ENCODE peak calls at places on chromosomes 4 and X, in ten cellular contexts. W is Panc1, L is GM23248, G is mesenchymal stem cell, F is MM.1S, N is vagina, K is tibial artery, J is heart right ventricle, C is esophagus squamous epithelium, V is upper lobe of left lung. O is an unnamed sample.
A peak's percentile ranks its signal among the peaks of the same experiment; 100 is the strongest.

GRCh38 chr4:189664693-189665250 is 275.9 kb upstream of the FRG1 start:
- DNase-seq in W (no peak), L (no peak), G (no peak), F (no peak), N (no peak), K (no peak), J (no peak), C (no peak), V (peak; percentile 80), O (no peak)

GRCh38 chrX:283115-283845 is 2.1 kb downstream of the PLCXD1 start:
- DNase-seq in W (no peak), L (peak; percentile 94), G (peak; percentile 90), F (peak; percentile 88), N (peak; percentile 92), K (peak; percentile 92), J (peak; percentile 84), C (no peak), V (peak; percentile 87), O (peak; percentile 85)

GRCh38 chr4:140615451-140615850 is 46.7 kb upstream of the UCP1 start:
- DNase-seq in W (no peak), L (no peak), G (no peak), F (no peak), N (no peak), K (no peak), J (no peak), C (no peak), V (no peak), O (no peak)

GRCh38 chrX:153357877-153358276 is 23.9 kb downstream of the ZNF275 start:
- DNase-seq in W (no peak), L (no peak), G (no peak), F (no peak), N (peak; percentile 37), K (no peak), J (no peak), C (no peak), V (no peak), O (no peak)

GRCh38 chrX:11968470-11968869 is 169.8 kb upstream of the FRMPD4 start:
- DNase-seq in W (no peak), L (no peak), G (no peak), F (no peak), N (no peak), K (no peak), J (no peak), C (no peak), V (no peak), O (no peak)

GRCh38 chrX:50747471-50747900 is 66.5 kb downstream of the SHROOM4 start:
- DNase-seq in W (peak; percentile 15), L (peak; percentile 55), G (peak; percentile 35), F (no peak), N (no peak), K (no peak), J (no peak), C (no peak), V (no peak), O (no peak)

GRCh38 chr4:23297327-23297726 is 592.5 kb downstream of the PPARGC1A start:
- DNase-seq in W (no peak), L (no peak), G (no peak), F (no peak), N (no peak), K (no peak), J (no peak), C (no peak), V (no peak), O (no peak)

GRCh38 chr4:10703146-10703545 is 18.6 kb upstream of the CLNK start:
- DNase-seq in W (no peak), L (peak; percentile 4), G (peak; percentile 52), F (no peak), N (no peak), K (no peak), J (no peak), C (no peak), V (no peak), O (no peak)

GRCh38 chr4:6009452-6009851 is 8.8 kb downstream of the C4orf50 start:
- DNase-seq in W (no peak), L (no peak), G (no peak), F (no peak), N (no peak), K (no peak), J (no peak), C (no peak), V (no peak), O (no peak)

GRCh38 chrX:63746278-63746677 is 38.7 kb downstream of the ARHGEF9 start:
- DNase-seq in W (no peak), L (no peak), G (no peak), F (no peak), N (no peak), K (no peak), J (no peak), C (no peak), V (no peak), O (no peak)

GRCh38 chrX:63743596-63743995 is 41.4 kb downstream of the ARHGEF9 start:
- DNase-seq in W (no peak), L (no peak), G (no peak), F (no peak), N (no peak), K (no peak), J (no peak), C (no peak), V (no peak), O (no peak)

GRCh38 chrX:63744850-63745249 is 40.2 kb downstream of the ARHGEF9 start:
- DNase-seq in W (no peak), L (no peak), G (no peak), F (no peak), N (no peak), K (no peak), J (no peak), C (no peak), V (no peak), O (no peak)

GRCh38 chrX:63747331-63747730 is 37.7 kb downstream of the ARHGEF9 start:
- DNase-seq in W (no peak), L (peak; percentile 83), G (peak; percentile 37), F (no peak), N (no peak), K (no peak), J (no peak), C (no peak), V (no peak), O (no peak)

GRCh38 chrX:63746715-63747114 is 38.3 kb downstream of the ARHGEF9 start:
- DNase-seq in W (no peak), L (no peak), G (no peak), F (no peak), N (no peak), K (no peak), J (no peak), C (no peak), V (no peak), O (no peak)
- H3K27ac ChIP-seq in W (no peak overlapping the region), L (peak overlapping the region; percentile 69), G (no peak overlapping the region), F (no peak overlapping the region), N (no peak overlapping the region), K (peak overlapping the region; percentile 54), J (peak overlapping the region; percentile 64), C (no peak overlapping the region), V (no peak overlapping the region), O (no peak overlapping the region)

DNA sequence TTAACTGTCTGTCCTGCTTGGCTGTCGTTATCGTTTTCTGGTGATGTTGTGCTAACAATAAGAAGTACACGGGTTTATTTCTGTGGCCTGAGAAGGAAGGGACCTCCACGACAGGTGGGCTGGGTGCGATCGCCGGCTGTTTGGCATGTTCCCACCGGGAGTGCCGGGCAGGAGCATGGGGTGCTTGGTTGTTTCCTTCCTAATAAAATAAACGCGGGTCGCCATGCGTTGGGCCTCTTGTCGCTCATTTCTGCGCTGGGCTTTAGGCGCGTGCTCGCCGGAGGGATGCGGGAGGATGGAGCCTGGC is 711 bp upstream of the GDI1 start:
- DNase-seq in W (no peak), L (no peak), G (no peak), F (no peak), N (no peak), K (no peak), J (no peak), C (no peak), V (no peak), O (no peak)
- H3K4me3 ChIP-seq in W (peak overlapping the region; percentile 46), L (peak overlapping the region; percentile 26), G (peak overlapping the region; percentile 30), F (peak overlapping the region; percentile 10), N (peak overlapping the region; percentile 47), K (peak overlapping the region; percentile 86), J (peak overlapping the region; percentile 38), C (peak overlapping the region; percentile 76), V (peak overlapping the region; percentile 84), O (peak overlapping the region; percentile 57)

GRCh38 chr4:78291277-78291676 is 234.2 kb downstream of the FRAS1 start:
- DNase-seq in W (no peak), L (no peak), G (no peak), F (no peak), N (no peak), K (no peak), J (no peak), C (no peak), V (no peak), O (no peak)

GRCh38 chr4:78293841-78294301 is 236.7 kb downstream of the FRAS1 start:
- DNase-seq in W (no peak), L (peak; percentile 89), G (peak; percentile 52), F (no peak), N (no peak), K (no peak), J (no peak), C (no peak), V (no peak), O (no peak)

GRCh38 chr4:78292336-78292735 is 235.2 kb downstream of the FRAS1 start:
- DNase-seq in W (no peak), L (no peak), G (no peak), F (no peak), N (no peak), K (no peak), J (no peak), C (no peak), V (no peak), O (no peak)

GRCh38 chr4:78296261-78296660 is 239.1 kb downstream of the FRAS1 start:
- DNase-seq in W (no peak), L (no peak), G (no peak), F (no peak), N (no peak), K (no peak), J (no peak), C (no peak), V (no peak), O (no peak)

GRCh38 chr4:78293348-78293747 is 236.2 kb downstream of the FRAS1 start:
- DNase-seq in W (no peak), L (peak; percentile 68), G (no peak), F (no peak), N (no peak), K (no peak), J (no peak), C (no peak), V (no peak), O (no peak)
- H3K36me3 ChIP-seq in W (no peaks in the 10 kb centered on the region), L (no peaks in the 10 kb centered on the region), G (no peaks in the 10 kb centered on the region), F (no peaks in the 10 kb centered on the region), N (no peaks in the 10 kb centered on the region), K (no peaks in the 10 kb centered on the region), J (no peaks in the 10 kb centered on the region), C (no peaks in the 10 kb centered on the region), V (no peaks in the 10 kb centered on the region), O (no peaks in the 10 kb centered on the region)

DNA sequence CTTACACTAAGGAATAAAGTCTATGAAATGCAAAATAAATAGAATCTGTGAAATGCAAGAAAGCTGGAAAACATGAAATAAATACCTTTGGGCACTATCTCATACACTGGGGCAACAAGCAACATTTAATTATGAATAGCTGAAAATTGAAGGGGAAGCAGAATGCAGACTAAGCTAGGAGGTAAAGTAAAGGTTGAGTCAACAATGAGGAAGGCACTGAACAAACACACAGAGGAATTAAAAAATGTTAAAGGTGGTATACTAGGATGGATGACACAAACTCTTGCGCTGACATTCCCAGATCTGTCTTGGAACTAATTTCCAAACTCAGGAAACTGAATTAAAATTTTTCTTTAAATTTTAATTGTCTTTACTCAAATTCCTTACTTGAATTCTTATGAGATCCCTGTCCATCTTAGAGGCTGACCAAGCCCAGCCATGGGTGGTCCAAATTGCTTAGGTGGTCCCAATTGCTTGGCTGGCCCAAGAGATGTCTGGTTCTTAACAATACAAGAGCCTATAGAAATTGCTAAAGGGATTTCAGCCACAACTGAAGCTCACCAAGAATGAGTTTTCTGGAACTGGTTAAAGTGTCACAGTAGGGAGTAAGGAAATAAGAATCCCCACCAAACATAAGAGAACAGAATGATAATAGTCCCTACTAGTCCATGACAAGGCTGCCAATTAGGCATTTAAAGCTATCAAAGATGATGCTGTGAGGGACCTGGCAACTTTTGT is 41.3 kb upstream of the ZCCHC13 start:
- DNase-seq in W (no peak), L (no peak), G (no peak), F (no peak), N (no peak), K (no peak), J (no peak), C (no peak), V (no peak), O (no peak)
- H3K27ac ChIP-seq in W (peak overlapping the region; percentile 23), L (no peak overlapping the region), G (no peak overlapping the region), F (no peak overlapping the region), N (no peak overlapping the region), K (no peak overlapping the region), J (no peak overlapping the region), C (no peak overlapping the region), V (no peak overlapping the region), O (no peak overlapping the region)

O was measured in SK-N-MC.